ENCODE peak calls at places on chromosome 5, in seven cellular contexts. M is Ammon's horn; Q is H7; R is iris pigment epithelial cell; K is effector CD8-positive, alpha-beta T cell; F is thoracic aorta; N is natural killer cell. J is an unnamed sample.

GRCh38 chr5:112917453-112918005 is 4.5 kb downstream of the REEP5 start:
- DNase-seq in K (no peak), R (peak), N (no peak), Q (peak), F (no peak), M (no peak), J (no peak)

GRCh38 chr5:55108651-55109050 is 6.2 kb downstream of the GZMA start:
- DNase-seq in M (no peak), R (peak), N (no peak), K (no peak), Q (no peak), F (no peak), J (no peak)

GRCh38 chr5:95870105-95870672 is 47.7 kb upstream of the GLRX start:
- DNase-seq in R (peak), F (no peak), M (no peak), K (no peak), Q (no peak), N (no peak), J (no peak)

GRCh38 chr5:129461816-129462396 is 1.8 kb downstream of the ADAMTS19 start:
- DNase-seq in N (no peak), M (no peak), K (no peak), R (no peak), F (no peak), Q (peak), J (no peak)

GRCh38 chr5:142390303-142390840 is 65.6 kb upstream of the SPRY4 start:
- DNase-seq in Q (no peak), K (no peak), F (no peak), N (no peak), R (no peak), M (no peak), J (no peak)

GRCh38 chr5:94994465-94994996 is 290.4 kb downstream of the MCTP1 start:
- DNase-seq in F (no peak), M (no peak), K (no peak), R (no peak), Q (no peak), N (no peak), J (no peak)

GRCh38 chr5:151298063-151298462 is 5.5 kb downstream of the SLC36A3 start:
- DNase-seq in N (no peak), K (no peak), Q (peak), F (no peak), R (peak), M (peak), J (peak)

GRCh38 chr5:125011419-125011818 is 265.0 kb upstream of the ZNF608 start:
- DNase-seq in Q (no peak), M (no peak), F (no peak), R (no peak), N (no peak), K (no peak), J (no peak)

GRCh38 chr5:113761594-113761993 is 248.1 kb downstream of the YTHDC2 start:
- DNase-seq in Q (no peak), N (no peak), R (no peak), F (no peak), M (no peak), K (no peak), J (no peak)

GRCh38 chr5:32584651-32585050 is 706 bp upstream of the SUB1 start:
- DNase-seq in N (no peak), F (no peak), Q (no peak), K (no peak), R (peak), M (no peak), J (no peak)

GRCh38 chr5:115961413-115962238 is 649 bp upstream of the LVRN start:
- DNase-seq in Q (peak), M (no peak), R (no peak), N (no peak), K (no peak), F (no peak), J (no peak)

GRCh38 chr5:41068169-41068568 is 3.0 kb downstream of the MROH2B start:
- DNase-seq in R (no peak), F (no peak), M (no peak), Q (no peak), K (no peak), N (no peak), J (no peak)

J was measured in effector memory CD8-positive, alpha-beta T cell.